ENCODE peak calls at places on chromosomes 13 and 19, in six cellular contexts. F is Panc1; Y is NCI-H69; A is pancreas; L is stimulated activated CD4-positive, alpha-beta T cell treated with anti-CD3 and anti-CD28 coated beads, Interleukin-4, amount 100 ng/mL, for 1 hour; B is astrocyte of the spinal cord. V is an unnamed sample.

GRCh38 chr19:6736917-6737283 is 480 bp downstream of the GPR108 start:
- DNase-seq in F (no peak), Y (no peak), A (no peak), L (peak; percentile 39), B (no peak), V (no peak)

GRCh38 chr13:37878921-37879320 is 9.3 kb upstream of the TRPC4 start:
- DNase-seq in F (no peak), Y (no peak), A (no peak), L (no peak), B (no peak), V (peak; percentile 30)

GRCh38 chr19:29491491-29491890 is 34.3 kb upstream of the VSTM2B start:
- DNase-seq in F (no peak), Y (no peak), A (no peak), L (no peak), B (no peak), V (no peak)

GRCh38 chr13:110617326-110618072 is 2.2 kb downstream of the NAXD start:
- DNase-seq in F (no peak), Y (no peak), A (peak; percentile 69), L (no peak), B (peak; percentile 84), V (peak; percentile 28)

GRCh38 chr13:29059837-29060236 is 239.7 kb downstream of the MTUS2 start:
- DNase-seq in F (no peak), Y (peak; percentile 1), A (no peak), L (no peak), B (no peak), V (no peak)

GRCh38 chr19:55312621-55313117 is 12.5 kb downstream of the TMEM150B start:
- DNase-seq in F (no peak), Y (no peak), A (no peak), L (no peak), B (no peak), V (no peak)

GRCh38 chr13:39893808-39894207 is 238.3 kb downstream of the COG6 start:
- DNase-seq in F (no peak), Y (no peak), A (no peak), L (no peak), B (no peak), V (no peak)

GRCh38 chr13:33918199-33918932 is 100.4 kb downstream of the RFC3 start:
- DNase-seq in F (peak; percentile 17), Y (peak; percentile 14), A (no peak), L (no peak), B (peak; percentile 69), V (peak; percentile 84)

GRCh38 chr13:33642374-33643065 is 175.4 kb upstream of the RFC3 start:
- DNase-seq in F (no peak), Y (no peak), A (no peak), L (no peak), B (peak; percentile 15), V (peak; percentile 85)

GRCh38 chr19:52527954-52528326 is 472 bp downstream of the ZNF808 start:
- DNase-seq in F (no peak), Y (peak; percentile 56), A (peak; percentile 17), L (no peak), B (peak; percentile 0), V (no peak)

GRCh38 chr19:42601811-42602443 is 7.2 kb upstream of the CEACAM8 start:
- DNase-seq in F (no peak), Y (no peak), A (no peak), L (peak; percentile 7), B (no peak), V (peak; percentile 16)

GRCh38 chr13:60009300-60010248 is 154.2 kb downstream of the DIAPH3 start:
- DNase-seq in F (no peak), Y (peak; percentile 98), A (no peak), L (no peak), B (no peak), V (no peak)

GRCh38 chr19:46606019-46606418 is 4.9 kb downstream of the CALM3 start:
- DNase-seq in F (no peak), Y (no peak), A (no peak), L (no peak), B (no peak), V (no peak)

GRCh38 chr19:15280048-15280725 is 47.9 kb upstream of the EPHX3 start:
- DNase-seq in F (no peak), Y (peak; percentile 52), A (no peak), L (no peak), B (no peak), V (peak; percentile 78)

GRCh38 chr13:95660981-95661581 is 15.9 kb upstream of the DNAJC3 start:
- DNase-seq in F (no peak), Y (peak; percentile 65), A (no peak), L (no peak), B (peak; percentile 53), V (peak; percentile 56)

GRCh38 chr13:101424381-101425155 is 8.3 kb upstream of the NALCN start:
- DNase-seq in F (no peak), Y (no peak), A (no peak), L (no peak), B (peak; percentile 36), V (peak; percentile 70)

GRCh38 chr19:28463493-28464053 is 749.4 kb downstream of the UQCRFS1 start:
- DNase-seq in F (no peak), Y (no peak), A (no peak), L (no peak), B (no peak), V (no peak)

GRCh38 chr13:36530050-36530789 is 97.9 kb downstream of the CCNA1 start:
- DNase-seq in F (no peak), Y (no peak), A (no peak), L (no peak), B (peak; percentile 85), V (no peak)

GRCh38 chr13:61531383-61532065 is 115.9 kb upstream of the PCDH20 start:
- DNase-seq in F (peak; percentile 0), Y (no peak), A (no peak), L (no peak), B (no peak), V (no peak)

GRCh38 chr19:17950310-17951150 is 16.4 kb upstream of the KCNN1 start:
- DNase-seq in F (no peak), Y (peak; percentile 88), A (no peak), L (peak; percentile 29), B (no peak), V (no peak)

GRCh38 chr13:114146173-114146572 is 13.8 kb upstream of the RASA3 start:
- DNase-seq in F (no peak), Y (no peak), A (peak; percentile 8), L (no peak), B (no peak), V (no peak)

GRCh38 chr19:39558623-39559117 is 18.7 kb upstream of the EID2 start:
- DNase-seq in F (no peak), Y (peak; percentile 51), A (no peak), L (no peak), B (no peak), V (no peak)

GRCh38 chr13:40789275-40790231 is at the start of gene SLC25A15:
- DNase-seq in F (no peak), Y (peak; percentile 82), A (peak; percentile 80), L (peak; percentile 76), B (peak; percentile 71), V (peak; percentile 79)

GRCh38 chr13:25683056-25683455 is 311.3 kb downstream of the ATP8A2 start:
- DNase-seq in F (no peak), Y (no peak), A (no peak), L (no peak), B (no peak), V (peak; percentile 25)

GRCh38 chr19:16457195-16457953 is 14.4 kb downstream of the EPS15L1 start:
- DNase-seq in F (no peak), Y (peak; percentile 92), A (no peak), L (peak; percentile 27), B (no peak), V (peak; percentile 77)

V was measured in LHCN-M2.